ENCODE peak calls at places on chromosomes 3 and 15, in nine cellular contexts. S, X, Z, I, K, P, A, T and N are unnamed samples.

GRCh38 chr15:45276851-45277250 is 24.8 kb downstream of the SLC28A2 start:
- DNase-seq in P (no peak), T (no peak), X (peak), Z (no peak), S (peak), I (no peak), A (peak), K (no peak), N (no peak)

GRCh38 chr3:66593978-66594377 is 93.2 kb upstream of the LRIG1 start:
- DNase-seq in P (no peak), I (no peak), S (peak), K (no peak), X (peak), Z (no peak), A (peak), T (no peak), N (no peak)

GRCh38 chr3:27195059-27195458 is 174.1 kb downstream of the NEK10 start:
- DNase-seq in P (no peak), A (no peak), K (no peak), X (peak), S (no peak), I (no peak), Z (no peak), T (no peak), N (no peak)

GRCh38 chr3:74692-75243 is 121.8 kb upstream of the CHL1 start:
- DNase-seq in P (no peak), T (no peak), K (no peak), A (no peak), X (no peak), S (no peak), Z (no peak), I (no peak), N (no peak)

GRCh38 chr3:56899078-56899477 is 97.3 kb upstream of the ARHGEF3 start:
- DNase-seq in S (no peak), X (no peak), A (no peak), T (no peak), I (no peak), P (no peak), Z (no peak), K (no peak), N (no peak)

GRCh38 chr3:52986938-52987337 is 58.9 kb downstream of the SFMBT1 start:
- DNase-seq in A (peak), X (peak), P (no peak), S (no peak), K (no peak), I (no peak), Z (no peak), T (no peak), N (no peak)

GRCh38 chr3:169529013-169529412 is 134.5 kb downstream of the MECOM start:
- DNase-seq in I (no peak), X (peak), S (no peak), T (no peak), K (no peak), A (no peak), P (no peak), Z (no peak), N (no peak)

GRCh38 chr3:196081834-196082470 is at the start of gene TFRC:
- DNase-seq in P (peak), X (peak), T (peak), A (peak), I (peak), K (peak), S (peak), Z (peak), N (peak)

GRCh38 chr15:77030928-77031375 is 36.0 kb downstream of the PSTPIP1 start:
- DNase-seq in K (no peak), X (no peak), S (no peak), A (no peak), P (peak), T (no peak), I (no peak), Z (peak), N (no peak)

GRCh38 chr3:71104090-71104489 is 479.4 kb downstream of the FOXP1 start:
- DNase-seq in T (no peak), I (no peak), A (peak), X (peak), P (no peak), Z (no peak), K (no peak), S (peak), N (no peak)

GRCh38 chr3:147701195-147701594 is 292.0 kb downstream of the ZIC1 start:
- DNase-seq in K (no peak), X (no peak), I (no peak), P (no peak), Z (no peak), A (no peak), T (no peak), S (no peak), N (no peak)

GRCh38 chr3:72678380-72678779 is 169.9 kb downstream of the SHQ1 start:
- DNase-seq in X (no peak), A (no peak), I (no peak), P (no peak), S (no peak), T (no peak), Z (no peak), K (no peak), N (no peak)

GRCh38 chr15:70250208-70251201 is 152.8 kb upstream of the TLE3 start:
- DNase-seq in I (no peak), Z (no peak), P (peak), X (no peak), K (no peak), S (no peak), A (no peak), T (no peak), N (no peak)

GRCh38 chr3:1087066-1087555 is 5.7 kb upstream of the CNTN6 start:
- DNase-seq in T (peak), I (no peak), P (peak), Z (no peak), K (no peak), X (no peak), A (peak), S (peak), N (no peak)

GRCh38 chr3:33883538-33884203 is 85.2 kb downstream of the PDCD6IP start:
- DNase-seq in I (peak), Z (no peak), X (peak), A (peak), S (peak), K (no peak), T (no peak), P (no peak), N (no peak)

GRCh38 chr3:61452536-61452991 is 108.8 kb upstream of the PTPRG start:
- DNase-seq in T (no peak), P (no peak), X (peak), Z (no peak), I (no peak), A (peak), S (no peak), K (no peak), N (no peak)

GRCh38 chr3:149969110-149969944 is 1.4 kb downstream of the PFN2 start:
- DNase-seq in X (peak), K (peak), T (no peak), P (peak), Z (peak), S (peak), I (no peak), A (peak), N (peak)

GRCh38 chr15:70617911-70618287 is 145.5 kb downstream of the UACA start:
- DNase-seq in S (no peak), Z (no peak), I (no peak), P (no peak), A (no peak), K (no peak), X (no peak), T (no peak), N (no peak)

GRCh38 chr3:159837725-159838124 is 150.9 kb upstream of the IL12A start:
- DNase-seq in P (no peak), K (no peak), T (no peak), S (no peak), A (no peak), I (no peak), X (no peak), Z (no peak), N (no peak)

GRCh38 chr15:58247803-58248503 is 109.8 kb downstream of the AQP9 start:
- DNase-seq in P (peak), I (no peak), X (no peak), Z (no peak), K (no peak), S (no peak), T (peak), A (no peak), N (peak)

GRCh38 chr3:11616551-11616950 is 27.2 kb downstream of the VGLL4 start:
- DNase-seq in I (no peak), A (no peak), X (no peak), T (no peak), Z (no peak), K (no peak), S (no peak), P (no peak), N (no peak)